ENCODE peak calls at places on chromosomes 4 and X, in ten cellular contexts. One of them, this sample, is unnamed.

GRCh38 chr4:7970031-7970946 is 30.6 kb upstream of the AFAP1 start:
- DNase-seq in memory B cell: no peak
- DNase-seq in GM23248: peak
- DNase-seq in LoVo: no peak
- DNase-seq in AG08395: no peak
- DNase-seq in lower lobe of right lung: no peak
- DNase-seq in COLO829: no peak
- DNase-seq in NCI-H146: no peak
- DNase-seq in T-cell: peak
- DNase-seq in H9: no peak
- DNase-seq in this sample: peak

GRCh38 chr4:31660916-31661315 is 940.7 kb downstream of the PCDH7 start:
- DNase-seq in T-cell: no peak
- DNase-seq in H9: no peak
- DNase-seq in memory B cell: no peak
- DNase-seq in AG08395: no peak
- DNase-seq in lower lobe of right lung: no peak
- DNase-seq in GM23248: no peak
- DNase-seq in LoVo: no peak
- DNase-seq in COLO829: no peak
- DNase-seq in NCI-H146: no peak
- DNase-seq in this sample: no peak

GRCh38 chr4:99079625-99080295 is 8.8 kb downstream of the ADH5 start:
- DNase-seq in NCI-H146: no peak
- DNase-seq in LoVo: no peak
- DNase-seq in GM23248: no peak
- DNase-seq in T-cell: no peak
- DNase-seq in COLO829: no peak
- DNase-seq in H9: no peak
- DNase-seq in lower lobe of right lung: no peak
- DNase-seq in AG08395: no peak
- DNase-seq in memory B cell: no peak
- DNase-seq in this sample: no peak

GRCh38 chr4:151998723-151999122 is 237.9 kb upstream of the GATB start:
- DNase-seq in memory B cell: no peak
- DNase-seq in NCI-H146: no peak
- DNase-seq in T-cell: no peak
- DNase-seq in H9: no peak
- DNase-seq in LoVo: no peak
- DNase-seq in GM23248: no peak
- DNase-seq in lower lobe of right lung: no peak
- DNase-seq in COLO829: no peak
- DNase-seq in AG08395: no peak
- DNase-seq in this sample: no peak

GRCh38 chr4:56843421-56843899 is 22.0 kb upstream of the SPINK2 start:
- DNase-seq in AG08395: no peak
- DNase-seq in H9: peak
- DNase-seq in lower lobe of right lung: peak
- DNase-seq in GM23248: peak
- DNase-seq in memory B cell: no peak
- DNase-seq in COLO829: no peak
- DNase-seq in T-cell: no peak
- DNase-seq in NCI-H146: no peak
- DNase-seq in LoVo: no peak
- DNase-seq in this sample: no peak

GRCh38 chr4:21645776-21646175 is 302.8 kb downstream of the KCNIP4 start:
- DNase-seq in LoVo: no peak
- DNase-seq in NCI-H146: no peak
- DNase-seq in AG08395: no peak
- DNase-seq in H9: no peak
- DNase-seq in lower lobe of right lung: no peak
- DNase-seq in T-cell: no peak
- DNase-seq in GM23248: no peak
- DNase-seq in memory B cell: no peak
- DNase-seq in COLO829: no peak
- DNase-seq in this sample: no peak

GRCh38 chr4:5851637-5852036 is 41.2 kb downstream of the CRMP1 start:
- DNase-seq in H9: no peak
- DNase-seq in GM23248: no peak
- DNase-seq in COLO829: no peak
- DNase-seq in NCI-H146: no peak
- DNase-seq in lower lobe of right lung: no peak
- DNase-seq in AG08395: no peak
- DNase-seq in memory B cell: no peak
- DNase-seq in LoVo: no peak
- DNase-seq in T-cell: no peak
- DNase-seq in this sample: no peak

GRCh38 chrX:129930941-129931410 is 25.0 kb downstream of the UTP14A start:
- DNase-seq in NCI-H146: no peak
- DNase-seq in T-cell: no peak
- DNase-seq in COLO829: no peak
- DNase-seq in AG08395: no peak
- DNase-seq in H9: no peak
- DNase-seq in LoVo: no peak
- DNase-seq in memory B cell: no peak
- DNase-seq in lower lobe of right lung: no peak
- DNase-seq in GM23248: peak
- DNase-seq in this sample: no peak

GRCh38 chrX:53048169-53049126 is at the start of gene GPR173:
- DNase-seq in T-cell: no peak
- DNase-seq in memory B cell: no peak
- DNase-seq in GM23248: peak
- DNase-seq in AG08395: peak
- DNase-seq in lower lobe of right lung: peak
- DNase-seq in LoVo: no peak
- DNase-seq in H9: peak
- DNase-seq in COLO829: no peak
- DNase-seq in NCI-H146: peak
- DNase-seq in this sample: no peak

GRCh38 chr4:20305976-20306375 is 54.3 kb downstream of the SLIT2 start:
- DNase-seq in GM23248: peak
- DNase-seq in AG08395: peak
- DNase-seq in COLO829: no peak
- DNase-seq in LoVo: no peak
- DNase-seq in lower lobe of right lung: no peak
- DNase-seq in T-cell: no peak
- DNase-seq in memory B cell: no peak
- DNase-seq in H9: no peak
- DNase-seq in NCI-H146: peak
- DNase-seq in this sample: no peak

GRCh38 chr4:101835121-101835904 is 44.8 kb downstream of the BANK1 start:
- DNase-seq in memory B cell: no peak
- DNase-seq in AG08395: peak
- DNase-seq in LoVo: no peak
- DNase-seq in lower lobe of right lung: no peak
- DNase-seq in T-cell: no peak
- DNase-seq in GM23248: peak
- DNase-seq in COLO829: peak
- DNase-seq in H9: no peak
- DNase-seq in NCI-H146: peak
- DNase-seq in this sample: no peak

GRCh38 chr4:5979981-5980380 is 38.2 kb downstream of the C4orf50 start:
- DNase-seq in GM23248: peak
- DNase-seq in memory B cell: no peak
- DNase-seq in T-cell: no peak
- DNase-seq in lower lobe of right lung: no peak
- DNase-seq in COLO829: peak
- DNase-seq in AG08395: no peak
- DNase-seq in NCI-H146: peak
- DNase-seq in H9: peak
- DNase-seq in LoVo: no peak
- DNase-seq in this sample: no peak

GRCh38 chr4:73375328-73375741 is 28.8 kb upstream of the ALB start:
- DNase-seq in NCI-H146: no peak
- DNase-seq in COLO829: no peak
- DNase-seq in GM23248: no peak
- DNase-seq in AG08395: no peak
- DNase-seq in H9: no peak
- DNase-seq in lower lobe of right lung: no peak
- DNase-seq in LoVo: no peak
- DNase-seq in memory B cell: no peak
- DNase-seq in T-cell: no peak
- DNase-seq in this sample: no peak

GRCh38 chr4:61011051-61011450 is 189.1 kb upstream of the ADGRL3 start:
- DNase-seq in LoVo: no peak
- DNase-seq in lower lobe of right lung: no peak
- DNase-seq in GM23248: no peak
- DNase-seq in T-cell: no peak
- DNase-seq in COLO829: no peak
- DNase-seq in AG08395: no peak
- DNase-seq in H9: no peak
- DNase-seq in memory B cell: no peak
- DNase-seq in NCI-H146: no peak
- DNase-seq in this sample: no peak

This sample was measured in NCI-H460.